ENCODE peak calls at places on chromosome 18, in four cellular contexts. One of them, this sample, is unnamed.

GRCh38 chr18:9642799-9643445 is 28.6 kb upstream of the PPP4R1 start:
- DNase-seq in CD4-positive, alpha-beta T cell: no peak
- DNase-seq in SK-N-MC: no peak
- DNase-seq in PC-3: peak; percentile 35
- DNase-seq in this sample: no peak

GRCh38 chr18:28666216-28666615 is 489.3 kb upstream of the CDH2 start:
- DNase-seq in PC-3: peak; percentile 17
- DNase-seq in SK-N-MC: no peak
- DNase-seq in CD4-positive, alpha-beta T cell: no peak
- DNase-seq in this sample: no peak

GRCh38 chr18:62717059-62717849 is 1.9 kb downstream of the PHLPP1 start:
- DNase-seq in SK-N-MC: no peak
- DNase-seq in CD4-positive, alpha-beta T cell: peak; percentile 31
- DNase-seq in PC-3: peak; percentile 85
- DNase-seq in this sample: no peak

GRCh38 chr18:49921278-49922037 is 108.1 kb upstream of the ACAA2 start:
- DNase-seq in SK-N-MC: no peak
- DNase-seq in CD4-positive, alpha-beta T cell: no peak
- DNase-seq in PC-3: no peak
- DNase-seq in this sample: no peak

GRCh38 chr18:11937874-11938478 is 29.9 kb upstream of the MPPE1 start:
- DNase-seq in SK-N-MC: peak; percentile 42
- DNase-seq in CD4-positive, alpha-beta T cell: peak; percentile 65
- DNase-seq in PC-3: peak; percentile 87
- DNase-seq in this sample: peak; percentile 61

GRCh38 chr18:75775121-75775520 is 347.6 kb upstream of the SMIM21 start:
- DNase-seq in CD4-positive, alpha-beta T cell: no peak
- DNase-seq in SK-N-MC: no peak
- DNase-seq in PC-3: no peak
- DNase-seq in this sample: no peak

GRCh38 chr18:60246606-60247005 is 126.0 kb downstream of the MC4R start:
- DNase-seq in SK-N-MC: no peak
- DNase-seq in CD4-positive, alpha-beta T cell: no peak
- DNase-seq in PC-3: no peak
- DNase-seq in this sample: no peak

GRCh38 chr18:7645756-7646155 is 78.6 kb downstream of the PTPRM start:
- DNase-seq in SK-N-MC: no peak
- DNase-seq in PC-3: peak; percentile 90
- DNase-seq in CD4-positive, alpha-beta T cell: no peak
- DNase-seq in this sample: no peak

GRCh38 chr18:31407649-31408048 is 31.1 kb downstream of the DSG4 start:
- DNase-seq in CD4-positive, alpha-beta T cell: no peak
- DNase-seq in SK-N-MC: no peak
- DNase-seq in PC-3: no peak
- DNase-seq in this sample: no peak

GRCh38 chr18:41829648-41830516 is 125.2 kb upstream of the PIK3C3 start:
- DNase-seq in CD4-positive, alpha-beta T cell: no peak
- DNase-seq in SK-N-MC: no peak
- DNase-seq in PC-3: peak; percentile 70
- DNase-seq in this sample: no peak

GRCh38 chr18:33404244-33404873 is 36.2 kb downstream of the CCDC178 start:
- DNase-seq in PC-3: no peak
- DNase-seq in CD4-positive, alpha-beta T cell: no peak
- DNase-seq in SK-N-MC: no peak
- DNase-seq in this sample: no peak

GRCh38 chr18:9380101-9380500 is 45.5 kb downstream of the TWSG1 start:
- DNase-seq in SK-N-MC: no peak
- DNase-seq in CD4-positive, alpha-beta T cell: no peak
- DNase-seq in PC-3: no peak
- DNase-seq in this sample: no peak

GRCh38 chr18:8286303-8286702 is 322.9 kb upstream of the RAB12 start:
- DNase-seq in SK-N-MC: no peak
- DNase-seq in PC-3: no peak
- DNase-seq in CD4-positive, alpha-beta T cell: no peak
- DNase-seq in this sample: no peak

GRCh38 chr18:24427484-24427883 is 1.0 kb downstream of the IMPACT start:
- DNase-seq in CD4-positive, alpha-beta T cell: no peak
- DNase-seq in PC-3: peak; percentile 11
- DNase-seq in SK-N-MC: no peak
- DNase-seq in this sample: no peak

GRCh38 chr18:6956495-6956894 is 161.1 kb downstream of the LAMA1 start:
- DNase-seq in PC-3: no peak
- DNase-seq in CD4-positive, alpha-beta T cell: no peak
- DNase-seq in SK-N-MC: no peak
- DNase-seq in this sample: no peak

GRCh38 chr18:48673456-48674197 is 134.8 kb downstream of the CTIF start:
- DNase-seq in PC-3: no peak
- DNase-seq in SK-N-MC: no peak
- DNase-seq in CD4-positive, alpha-beta T cell: no peak
- DNase-seq in this sample: no peak

GRCh38 chr18:29147944-29148343 is 971.0 kb upstream of the CDH2 start:
- DNase-seq in PC-3: peak; percentile 46
- DNase-seq in CD4-positive, alpha-beta T cell: no peak
- DNase-seq in SK-N-MC: peak; percentile 5
- DNase-seq in this sample: no peak

GRCh38 chr18:4196358-4196757 is 258.7 kb downstream of the DLGAP1 start:
- DNase-seq in PC-3: no peak
- DNase-seq in CD4-positive, alpha-beta T cell: no peak
- DNase-seq in SK-N-MC: no peak
- DNase-seq in this sample: no peak

GRCh38 chr18:79507546-79508480 is 112.1 kb downstream of the NFATC1 start:
- DNase-seq in SK-N-MC: no peak
- DNase-seq in CD4-positive, alpha-beta T cell: no peak
- DNase-seq in PC-3: peak; percentile 26
- DNase-seq in this sample: peak; percentile 48

GRCh38 chr18:39701071-39701783 is 2135.6 kb upstream of the CELF4 start:
- DNase-seq in SK-N-MC: no peak
- DNase-seq in PC-3: peak; percentile 1
- DNase-seq in CD4-positive, alpha-beta T cell: no peak
- DNase-seq in this sample: no peak

GRCh38 chr18:47263197-47263827 is 11.9 kb upstream of the SKOR2 start:
- DNase-seq in CD4-positive, alpha-beta T cell: no peak
- DNase-seq in PC-3: no peak
- DNase-seq in SK-N-MC: no peak
- DNase-seq in this sample: no peak

GRCh38 chr18:79924814-79925655 is 26.4 kb downstream of the SLC66A2 start:
- DNase-seq in SK-N-MC: no peak
- DNase-seq in CD4-positive, alpha-beta T cell: no peak
- DNase-seq in PC-3: no peak
- DNase-seq in this sample: no peak

GRCh38 chr18:62555135-62555534 is 32.3 kb downstream of the ZCCHC2 start:
- DNase-seq in CD4-positive, alpha-beta T cell: no peak
- DNase-seq in PC-3: peak; percentile 96
- DNase-seq in SK-N-MC: no peak
- DNase-seq in this sample: no peak

GRCh38 chr18:75067996-75068645 is 140.8 kb downstream of the PTGR3 start:
- DNase-seq in PC-3: no peak
- DNase-seq in CD4-positive, alpha-beta T cell: no peak
- DNase-seq in SK-N-MC: no peak
- DNase-seq in this sample: no peak

GRCh38 chr18:9653390-9653789 is 39.0 kb upstream of the PPP4R1 start:
- DNase-seq in CD4-positive, alpha-beta T cell: no peak
- DNase-seq in PC-3: peak; percentile 55
- DNase-seq in SK-N-MC: no peak
- DNase-seq in this sample: peak; percentile 64

GRCh38 chr18:9055185-9055584 is 47.3 kb upstream of the NDUFV2 start:
- DNase-seq in SK-N-MC: no peak
- DNase-seq in CD4-positive, alpha-beta T cell: no peak
- DNase-seq in PC-3: peak; percentile 90
- DNase-seq in this sample: no peak

GRCh38 chr18:24293254-24293653 is 104.4 kb downstream of the OSBPL1A start:
- DNase-seq in CD4-positive, alpha-beta T cell: no peak
- DNase-seq in PC-3: no peak
- DNase-seq in SK-N-MC: no peak
- DNase-seq in this sample: no peak

GRCh38 chr18:2984703-2985261 is 28.2 kb downstream of the LPIN2 start:
- DNase-seq in SK-N-MC: no peak
- DNase-seq in PC-3: no peak
- DNase-seq in CD4-positive, alpha-beta T cell: no peak
- DNase-seq in this sample: no peak

GRCh38 chr18:6606411-6607085 is 123.0 kb upstream of the ARHGAP28 start:
- DNase-seq in SK-N-MC: no peak
- DNase-seq in CD4-positive, alpha-beta T cell: no peak
- DNase-seq in PC-3: no peak
- DNase-seq in this sample: no peak

GRCh38 chr18:38698108-38698507 is 1132.5 kb upstream of the CELF4 start:
- DNase-seq in SK-N-MC: no peak
- DNase-seq in CD4-positive, alpha-beta T cell: no peak
- DNase-seq in PC-3: no peak
- DNase-seq in this sample: no peak

GRCh38 chr18:56770873-56771272 is 119.7 kb downstream of the WDR7 start:
- DNase-seq in CD4-positive, alpha-beta T cell: no peak
- DNase-seq in SK-N-MC: no peak
- DNase-seq in PC-3: no peak
- DNase-seq in this sample: no peak

GRCh38 chr18:8314123-8314522 is 295.1 kb upstream of the RAB12 start:
- DNase-seq in PC-3: no peak
- DNase-seq in SK-N-MC: no peak
- DNase-seq in CD4-positive, alpha-beta T cell: no peak
- DNase-seq in this sample: no peak

GRCh38 chr18:57803119-57803969 is at the start of gene ATP8B1:
- DNase-seq in SK-N-MC: no peak
- DNase-seq in CD4-positive, alpha-beta T cell: no peak
- DNase-seq in PC-3: peak; percentile 96
- DNase-seq in this sample: no peak

GRCh38 chr18:79133724-79134123 is 64.5 kb downstream of the ATP9B start:
- DNase-seq in PC-3: no peak
- DNase-seq in CD4-positive, alpha-beta T cell: no peak
- DNase-seq in SK-N-MC: no peak
- DNase-seq in this sample: no peak

GRCh38 chr18:70423988-70424387 is 135.1 kb downstream of the SOCS6 start:
- DNase-seq in CD4-positive, alpha-beta T cell: no peak
- DNase-seq in PC-3: peak; percentile 92
- DNase-seq in SK-N-MC: no peak
- DNase-seq in this sample: no peak

GRCh38 chr18:39799010-39799409 is 2156.0 kb upstream of the PIK3C3 start:
- DNase-seq in PC-3: peak; percentile 16
- DNase-seq in CD4-positive, alpha-beta T cell: no peak
- DNase-seq in SK-N-MC: no peak
- DNase-seq in this sample: no peak

GRCh38 chr18:48091869-48092497 is 161.5 kb upstream of the SMAD2 start:
- DNase-seq in PC-3: no peak
- DNase-seq in SK-N-MC: no peak
- DNase-seq in CD4-positive, alpha-beta T cell: no peak
- DNase-seq in this sample: no peak

GRCh38 chr18:9137168-9138066 is 836 bp downstream of the ANKRD12 start:
- DNase-seq in SK-N-MC: no peak
- DNase-seq in CD4-positive, alpha-beta T cell: peak; percentile 58
- DNase-seq in PC-3: peak; percentile 72
- DNase-seq in this sample: peak; percentile 76

GRCh38 chr18:77115461-77115907 is 17.1 kb downstream of the MBP start:
- DNase-seq in PC-3: no peak
- DNase-seq in SK-N-MC: no peak
- DNase-seq in CD4-positive, alpha-beta T cell: no peak
- DNase-seq in this sample: no peak
- H3K27ac ChIP-seq in PC-3: peak overlapping the region; percentile 8
- H3K27ac ChIP-seq in SK-N-MC: no peak overlapping the region
- H3K27ac ChIP-seq in CD4-positive, alpha-beta T cell: no peak overlapping the region
- H3K27ac ChIP-seq in this sample: peak overlapping the region; percentile 50

GRCh38 chr18:59001166-59001565 is 136.5 kb downstream of the ZNF532 start:
- DNase-seq in PC-3: no peak
- DNase-seq in SK-N-MC: no peak
- DNase-seq in CD4-positive, alpha-beta T cell: no peak
- DNase-seq in this sample: no peak

GRCh38 chr18:58995663-58996062 is 131.0 kb downstream of the ZNF532 start:
- DNase-seq in PC-3: no peak
- DNase-seq in CD4-positive, alpha-beta T cell: no peak
- DNase-seq in SK-N-MC: no peak
- DNase-seq in this sample: no peak

GRCh38 chr18:58998421-58999203 is 133.9 kb downstream of the ZNF532 start:
- DNase-seq in PC-3: peak; percentile 82
- DNase-seq in SK-N-MC: no peak
- DNase-seq in CD4-positive, alpha-beta T cell: no peak
- DNase-seq in this sample: no peak

GRCh38 chr18:58996131-58996632 is 131.5 kb downstream of the ZNF532 start:
- DNase-seq in CD4-positive, alpha-beta T cell: no peak
- DNase-seq in PC-3: peak; percentile 43
- DNase-seq in SK-N-MC: no peak
- DNase-seq in this sample: no peak

GRCh38 chr18:58997811-58998337 is 133.2 kb downstream of the ZNF532 start:
- DNase-seq in SK-N-MC: no peak
- DNase-seq in PC-3: peak; percentile 55
- DNase-seq in CD4-positive, alpha-beta T cell: no peak
- DNase-seq in this sample: no peak
- H3K27ac ChIP-seq in SK-N-MC: peak overlapping the region; percentile 75
- H3K27ac ChIP-seq in PC-3: peak overlapping the region; percentile 77
- H3K27ac ChIP-seq in CD4-positive, alpha-beta T cell: no peak overlapping the region
- H3K27ac ChIP-seq in this sample: no peak overlapping the region

GRCh38 chr18:22398464-22398863 is 19.3 kb downstream of the CTAGE1 start:
- DNase-seq in CD4-positive, alpha-beta T cell: no peak
- DNase-seq in PC-3: no peak
- DNase-seq in SK-N-MC: no peak
- DNase-seq in this sample: no peak
- H3K27ac ChIP-seq in CD4-positive, alpha-beta T cell: no peak overlapping the region
- H3K27ac ChIP-seq in PC-3: no peak overlapping the region
- H3K27ac ChIP-seq in SK-N-MC: no peak overlapping the region
- H3K27ac ChIP-seq in this sample: no peak overlapping the region

GRCh38 chr18:10928971-10929373 is 220.4 kb downstream of the PIEZO2 start:
- DNase-seq in PC-3: no peak
- DNase-seq in SK-N-MC: no peak
- DNase-seq in CD4-positive, alpha-beta T cell: no peak
- DNase-seq in this sample: no peak

GRCh38 chr18:10927290-10927979 is 221.9 kb downstream of the PIEZO2 start:
- DNase-seq in CD4-positive, alpha-beta T cell: no peak
- DNase-seq in PC-3: no peak
- DNase-seq in SK-N-MC: no peak
- DNase-seq in this sample: no peak

GRCh38 chr18:10927980-10928605 is 221.3 kb downstream of the PIEZO2 start:
- DNase-seq in PC-3: no peak
- DNase-seq in CD4-positive, alpha-beta T cell: no peak
- DNase-seq in SK-N-MC: no peak
- DNase-seq in this sample: no peak

GRCh38 chr18:10924290-10924689 is 225.1 kb downstream of the PIEZO2 start:
- DNase-seq in PC-3: no peak
- DNase-seq in CD4-positive, alpha-beta T cell: no peak
- DNase-seq in SK-N-MC: no peak
- DNase-seq in this sample: no peak

DNA sequence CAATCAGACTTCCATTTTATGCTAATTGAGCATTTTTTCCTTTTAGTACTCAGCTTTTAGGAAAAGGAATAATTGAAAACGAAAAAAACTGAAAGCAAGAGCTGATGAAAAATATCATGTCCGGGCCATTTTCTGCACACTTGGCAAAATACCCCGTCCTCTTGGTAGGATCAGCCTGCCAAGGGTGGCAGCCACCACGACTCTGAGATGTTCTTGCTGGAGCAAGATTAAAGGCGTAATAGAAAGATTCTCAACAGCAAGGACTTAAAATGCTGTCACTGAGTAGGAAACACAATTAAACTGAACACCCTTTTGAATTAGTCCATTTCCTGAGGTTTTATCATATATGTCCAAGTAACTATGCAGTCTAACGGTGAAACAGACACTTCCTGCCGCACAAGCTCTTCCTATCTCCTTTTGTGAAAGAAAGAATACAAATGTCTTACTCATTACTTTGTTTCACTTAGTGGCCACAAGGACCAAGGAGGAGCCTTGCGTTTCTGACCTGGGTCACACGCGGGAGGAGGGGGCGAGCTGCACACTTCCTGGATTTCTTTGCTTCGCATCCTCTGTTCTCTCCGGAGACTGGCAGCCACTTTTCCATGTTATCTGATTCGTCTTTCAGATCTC is 222.7 kb downstream of the PIEZO2 start:
- DNase-seq in PC-3: no peak
- DNase-seq in SK-N-MC: no peak
- DNase-seq in CD4-positive, alpha-beta T cell: no peak
- DNase-seq in this sample: no peak
- H3K27ac ChIP-seq in PC-3: no peak overlapping the region
- H3K27ac ChIP-seq in SK-N-MC: no peak overlapping the region
- H3K27ac ChIP-seq in CD4-positive, alpha-beta T cell: no peak overlapping the region
- H3K27ac ChIP-seq in this sample: no peak overlapping the region